ENCODE peak calls at places on chromosomes 1 and 21, in seven cellular contexts. T is SW 1271, C is NCI-H510A treated with DMSO at 0.1 percent for 48 hours, L is HFF-Myc, I is esophagus squamous epithelium, G is posterior vena cava, E is right cardiac atrium. H is an unnamed sample.

GRCh38 chr1:43522776-43523480 is 7.8 kb upstream of the PTPRF start:
- DNase-seq in T (peak), C (peak), L (peak), I (no peak), G (peak), E (no peak), H (no peak)

GRCh38 chr1:94729287-94729686 is 90.9 kb upstream of the SLC44A3 start:
- DNase-seq in T (no peak), C (no peak), L (no peak), I (no peak), G (no peak), E (no peak), H (no peak)

GRCh38 chr1:75097686-75098085 is 36.5 kb upstream of the LHX8 start:
- DNase-seq in T (no peak), C (no peak), L (no peak), I (no peak), G (no peak), E (peak), H (no peak)

GRCh38 chr21:41786521-41786987 is 19.7 kb upstream of the RIPK4 start:
- DNase-seq in T (no peak), C (peak), L (peak), I (no peak), G (no peak), E (no peak), H (no peak)

GRCh38 chr1:60972841-60973364 is 109.5 kb upstream of the NFIA start:
- DNase-seq in T (no peak), C (no peak), L (peak), I (no peak), G (no peak), E (no peak), H (no peak)

GRCh38 chr21:45486443-45487160 is 55.6 kb downstream of the SLC19A1 start:
- DNase-seq in T (no peak), C (no peak), L (no peak), I (no peak), G (no peak), E (peak), H (no peak)

GRCh38 chr1:172342584-172343245 is 77.8 kb upstream of the C1orf105 start:
- DNase-seq in T (no peak), C (no peak), L (no peak), I (no peak), G (no peak), E (no peak), H (no peak)

GRCh38 chr1:183178490-183178889 is 7.6 kb upstream of the LAMC2 start:
- DNase-seq in T (no peak), C (no peak), L (no peak), I (no peak), G (no peak), E (no peak), H (no peak)

GRCh38 chr1:206828765-206829164 is 36.7 kb upstream of the IL20 start:
- DNase-seq in T (no peak), C (no peak), L (no peak), I (no peak), G (no peak), E (no peak), H (no peak)

GRCh38 chr1:15342568-15342967 is 67.1 kb upstream of the EFHD2 start:
- DNase-seq in T (no peak), C (no peak), L (no peak), I (no peak), G (no peak), E (no peak), H (no peak)

GRCh38 chr1:101004061-101004460 is 21.5 kb downstream of the DPH5 start:
- DNase-seq in T (no peak), C (peak), L (no peak), I (no peak), G (no peak), E (no peak), H (no peak)

GRCh38 chr1:230537456-230537855 is 104.8 kb upstream of the COG2 start:
- DNase-seq in T (no peak), C (no peak), L (no peak), I (no peak), G (no peak), E (no peak), H (no peak)